ENCODE peak calls at places on chromosomes 11 and 22, in four cellular contexts. R is choroid plexus epithelial cell, D is stomach, A is IMR-90. I is an unnamed sample.
A peak's percentile ranks its signal among the peaks of the same experiment; 100 is the strongest.

GRCh38 chr11:15641191-15641810 is 526.6 kb downstream of the INSC start:
- DNase-seq in R (no peak), D (no peak), A (no peak), I (no peak)

GRCh38 chr11:131687291-131688055 is 317.1 kb downstream of the NTM start:
- DNase-seq in R (no peak), D (no peak), A (no peak), I (no peak)

GRCh38 chr11:106990322-106990721 is 28.0 kb downstream of the GUCY1A2 start:
- DNase-seq in R (no peak), D (no peak), A (no peak), I (peak; percentile 38)

GRCh38 chr11:130451261-130452019 is 3.0 kb downstream of the ADAMTS15 start:
- DNase-seq in R (peak; percentile 40), D (peak; percentile 63), A (peak; percentile 74), I (no peak)

GRCh38 chr22:26417406-26417805 is 11.7 kb upstream of the ASPHD2 start:
- DNase-seq in R (no peak), D (no peak), A (no peak), I (no peak)

GRCh38 chr22:40567106-40567505 is 69.4 kb downstream of the MRTFA start:
- DNase-seq in R (peak; percentile 57), D (no peak), A (peak; percentile 59), I (no peak)

GRCh38 chr11:95790933-95791247 is 592 bp downstream of the CEP57 start:
- DNase-seq in R (peak; percentile 83), D (peak; percentile 71), A (peak; percentile 64), I (peak; percentile 31)

GRCh38 chr11:334264-335033 is 13.8 kb upstream of the IFITM3 start:
- DNase-seq in R (peak; percentile 47), D (no peak), A (no peak), I (no peak)

GRCh38 chr11:71305451-71306125 is 53.2 kb upstream of the SHANK2 start:
- DNase-seq in R (no peak), D (peak; percentile 22), A (no peak), I (no peak)

GRCh38 chr11:35419713-35420333 is 465 bp upstream of the SLC1A2 start:
- DNase-seq in R (peak; percentile 14), D (no peak), A (no peak), I (peak; percentile 39)

GRCh38 chr11:77080643-77081210 is 14.0 kb downstream of the CAPN5 start:
- DNase-seq in R (peak; percentile 53), D (peak; percentile 25), A (peak; percentile 51), I (no peak)

GRCh38 chr11:120659076-120659475 is 147.5 kb downstream of the GRIK4 start:
- DNase-seq in R (no peak), D (no peak), A (no peak), I (no peak)

GRCh38 chr22:46763051-46763705 is 728 bp downstream of the TBC1D22A start:
- DNase-seq in R (peak; percentile 93), D (no peak), A (peak; percentile 7), I (no peak)

GRCh38 chr11:73384871-73385692 is 8.9 kb downstream of the RELT start:
- DNase-seq in R (peak; percentile 31), D (peak; percentile 49), A (no peak), I (no peak)

GRCh38 chr11:113248702-113249490 is 65.5 kb upstream of the TTC12 start:
- DNase-seq in R (no peak), D (no peak), A (no peak), I (no peak)

GRCh38 chr11:113249786-113250185 is 64.6 kb upstream of the TTC12 start:
- DNase-seq in R (no peak), D (no peak), A (no peak), I (no peak)

GRCh38 chr11:113247231-113247630 is 67.2 kb upstream of the TTC12 start:
- DNase-seq in R (no peak), D (no peak), A (no peak), I (no peak)

GRCh38 chr11:113251281-113251680 is 63.1 kb upstream of the TTC12 start:
- DNase-seq in R (no peak), D (no peak), A (no peak), I (no peak)

DNA sequence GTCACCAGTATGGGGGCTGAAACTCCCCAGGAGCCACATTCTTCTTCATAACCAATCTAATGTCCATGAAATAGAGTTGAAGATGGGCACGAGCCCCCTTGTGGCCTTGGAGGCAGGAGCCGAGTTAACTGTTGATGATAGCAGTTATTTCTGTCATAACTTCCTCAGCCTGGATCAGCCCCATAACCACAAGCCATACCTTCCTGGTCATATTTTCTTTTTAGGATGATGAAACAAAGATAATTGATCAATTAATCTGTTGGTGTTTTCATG is 65.0 kb upstream of the TTC12 start:
- DNase-seq in R (peak; percentile 28), D (no peak), A (no peak), I (no peak)
- TF ChIP-seq CTCF in R (peak; percentile 59), D (no peak), A (peak; percentile 1), I (peak; percentile 25)

GRCh38 chr11:63738720-63739360 is 29.7 kb downstream of the ZFTA start:
- DNase-seq in R (peak; percentile 92), D (peak; percentile 82), A (peak; percentile 84), I (peak; percentile 33)

GRCh38 chr11:63737718-63738117 is 30.9 kb downstream of the ZFTA start:
- DNase-seq in R (no peak), D (no peak), A (no peak), I (no peak)

GRCh38 chr11:63736864-63737263 is 31.7 kb downstream of the ZFTA start:
- DNase-seq in R (no peak), D (no peak), A (no peak), I (no peak)
- TF ChIP-seq CTCF in R (no peak), D (no peak), A (no peak), I (no peak)

GRCh38 chr11:11845066-11845465 is 3.3 kb downstream of the USP47 start:
- DNase-seq in R (no peak), D (no peak), A (no peak), I (no peak)
- TF ChIP-seq CTCF in R (no peak), D (no peak), A (no peak), I (no peak)

DNA sequence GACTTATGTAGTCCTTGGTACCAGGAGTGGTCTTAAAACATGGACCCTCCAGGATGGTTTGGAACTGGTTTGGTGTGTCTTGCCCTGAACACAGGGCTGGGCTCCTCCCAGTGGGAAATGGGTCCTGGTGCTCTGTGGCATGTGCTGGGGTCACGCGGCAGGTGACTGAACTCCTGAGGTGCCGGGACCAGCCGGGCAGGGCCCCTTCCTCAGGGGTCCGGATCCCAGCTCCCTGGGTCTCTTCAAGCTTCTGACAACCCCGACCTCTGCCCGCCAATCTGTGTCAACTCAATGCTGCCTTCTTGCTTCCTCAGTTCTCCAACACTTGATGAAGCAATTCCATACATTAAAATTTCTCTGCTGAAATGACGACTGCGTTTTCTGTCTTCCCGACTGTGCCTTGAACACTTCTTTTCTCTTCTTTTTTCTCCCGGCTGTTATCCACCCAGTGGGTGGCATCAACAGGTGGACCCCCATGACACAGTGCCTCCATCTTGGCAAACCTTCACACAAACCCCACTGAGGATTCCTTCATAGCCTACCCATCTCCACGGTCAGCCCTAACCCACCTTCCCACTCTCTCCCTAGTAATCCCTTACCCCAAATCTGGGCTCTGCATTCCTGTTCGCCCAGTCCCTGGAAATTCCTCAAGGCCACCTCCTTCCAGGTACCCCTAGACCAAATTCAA is 4.4 kb downstream of the IFT27 start:
- DNase-seq in R (no peak), D (no peak), A (no peak), I (no peak)
- TF ChIP-seq CTCF in R (no peak), D (no peak), A (no peak), I (no peak)

DNA sequence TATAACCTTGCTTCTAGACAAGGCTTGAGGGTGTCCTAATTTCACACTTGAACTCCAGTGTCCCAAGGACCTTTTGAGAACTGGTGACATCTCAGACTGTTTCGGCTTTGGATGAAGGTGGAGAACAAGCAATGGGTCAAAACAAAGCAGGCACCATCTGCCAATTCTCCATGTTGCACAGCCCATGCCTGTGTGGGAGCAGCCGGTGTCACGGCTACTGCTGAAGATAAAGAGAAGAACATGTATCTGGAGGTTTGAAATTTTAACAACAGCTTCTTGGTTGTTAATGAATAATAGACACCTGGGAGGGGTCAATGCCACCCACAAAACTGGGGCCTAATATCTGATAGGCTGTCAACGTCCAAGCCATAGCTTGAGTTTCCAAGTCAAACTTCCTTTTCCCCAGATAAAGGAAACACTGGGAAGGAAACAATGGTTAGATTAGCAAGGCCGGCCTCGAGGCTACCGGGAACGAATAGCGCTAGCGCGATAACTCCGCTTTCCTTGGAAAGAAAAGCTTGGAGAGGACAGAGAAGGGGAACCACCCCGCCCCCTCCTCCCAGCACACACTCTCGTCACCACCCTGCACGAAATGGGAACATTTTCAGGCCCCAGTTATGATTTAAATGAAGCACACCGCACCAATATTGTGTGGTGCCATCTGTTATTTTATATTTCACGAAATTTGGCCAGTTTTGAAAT is 21.7 kb upstream of the OPCML start:
- DNase-seq in R (no peak), D (no peak), A (no peak), I (no peak)
- TF ChIP-seq CTCF in R (no peak), D (no peak), A (no peak), I (no peak)

GRCh38 chr11:26137651-26138050 is 194.3 kb upstream of the ANO3 start:
- DNase-seq in R (peak; percentile 10), D (no peak), A (no peak), I (no peak)

GRCh38 chr11:26134053-26134452 is 197.9 kb upstream of the ANO3 start:
- DNase-seq in R (no peak), D (no peak), A (no peak), I (no peak)

DNA sequence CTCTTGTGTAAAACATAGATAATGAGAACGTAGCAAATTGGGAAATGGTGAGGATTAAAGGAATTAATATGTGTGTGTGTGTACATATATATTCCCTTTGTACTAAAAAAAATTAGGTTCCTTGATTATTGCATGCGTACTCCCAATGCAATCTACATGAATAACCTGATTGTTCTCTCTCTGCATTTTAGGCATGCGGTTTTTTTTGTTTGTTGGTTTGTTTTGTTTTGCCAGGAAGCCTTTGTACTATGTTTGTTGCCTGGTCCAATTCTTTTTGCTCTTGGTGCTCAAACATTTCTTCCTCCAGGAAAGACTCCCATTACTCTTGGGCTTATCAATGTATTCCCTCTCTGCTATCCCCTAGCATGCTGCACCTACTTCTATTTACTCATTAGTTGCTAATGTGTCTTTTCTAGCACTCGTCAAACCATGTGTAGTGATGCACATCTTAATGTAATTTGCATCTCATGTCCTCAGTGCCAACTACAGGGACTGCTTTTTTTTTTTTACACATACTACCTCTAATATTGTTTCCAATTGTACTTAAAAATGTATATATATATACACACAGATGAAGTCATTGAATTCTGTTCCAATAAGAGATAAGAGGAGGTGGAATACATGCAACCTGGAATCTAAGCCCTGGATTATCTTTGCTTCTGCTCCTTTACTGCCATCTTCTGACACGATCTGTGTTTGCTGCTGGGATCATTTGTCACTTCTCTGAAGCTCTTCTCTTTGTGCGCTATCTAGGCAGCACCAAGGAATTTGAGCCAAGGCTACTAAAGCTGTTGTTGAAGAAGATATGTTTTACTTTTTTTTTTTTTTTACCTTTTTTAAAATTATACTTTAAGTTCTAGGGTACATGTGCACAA is 197.2 kb upstream of the ANO3 start:
- DNase-seq in R (peak; percentile 60), D (no peak), A (peak; percentile 38), I (no peak)
- TF ChIP-seq CTCF in R (peak; percentile 60), D (no peak), A (no peak), I (no peak)

GRCh38 chr11:32884770-32885384 is 7.7 kb upstream of the QSER1 start:
- DNase-seq in R (peak; percentile 60), D (no peak), A (no peak), I (no peak)
- TF ChIP-seq CTCF in R (peak; percentile 67), D (peak; percentile 20), A (peak; percentile 36), I (no peak)